ENCODE peak calls at places on chromosomes 6 and 20, in five cellular contexts. One of them, this sample, is unnamed.

GRCh38 chr20:45822863-45823262 is 4.2 kb downstream of the TNNC2 start:
- DNase-seq in neuronal stem cell: no peak
- DNase-seq in mesenchymal stem cell: peak
- DNase-seq in HCT116: no peak
- DNase-seq in OCI-LY7: no peak
- DNase-seq in this sample: no peak

GRCh38 chr6:166720859-166721258 is 93.8 kb upstream of the RPS6KA2 start:
- DNase-seq in neuronal stem cell: no peak
- DNase-seq in mesenchymal stem cell: no peak
- DNase-seq in HCT116: no peak
- DNase-seq in OCI-LY7: no peak
- DNase-seq in this sample: no peak

GRCh38 chr6:137051790-137052472 is 7.2 kb upstream of the IL20RA start:
- DNase-seq in neuronal stem cell: no peak
- DNase-seq in mesenchymal stem cell: peak
- DNase-seq in HCT116: peak
- DNase-seq in OCI-LY7: no peak
- DNase-seq in this sample: no peak

GRCh38 chr6:40806479-40806878 is 219.3 kb upstream of the LRFN2 start:
- DNase-seq in neuronal stem cell: no peak
- DNase-seq in mesenchymal stem cell: peak
- DNase-seq in HCT116: no peak
- DNase-seq in OCI-LY7: no peak
- DNase-seq in this sample: no peak

GRCh38 chr20:57397693-57398108 is 6.5 kb downstream of the RBM38 start:
- DNase-seq in neuronal stem cell: no peak
- DNase-seq in mesenchymal stem cell: no peak
- DNase-seq in HCT116: no peak
- DNase-seq in OCI-LY7: peak
- DNase-seq in this sample: no peak

GRCh38 chr6:119140471-119141165 is 62.2 kb upstream of the FAM184A start:
- DNase-seq in neuronal stem cell: no peak
- DNase-seq in mesenchymal stem cell: no peak
- DNase-seq in HCT116: no peak
- DNase-seq in OCI-LY7: no peak
- DNase-seq in this sample: no peak

GRCh38 chr6:157631388-157631787 is 191.7 kb upstream of the SNX9 start:
- DNase-seq in neuronal stem cell: no peak
- DNase-seq in mesenchymal stem cell: no peak
- DNase-seq in HCT116: no peak
- DNase-seq in OCI-LY7: no peak
- DNase-seq in this sample: peak

GRCh38 chr20:37389241-37389747 is 43.4 kb downstream of the SRC start:
- DNase-seq in neuronal stem cell: no peak
- DNase-seq in mesenchymal stem cell: no peak
- DNase-seq in HCT116: no peak
- DNase-seq in OCI-LY7: no peak
- DNase-seq in this sample: no peak

GRCh38 chr6:83436674-83437073 is 5.8 kb upstream of the ME1 start:
- DNase-seq in neuronal stem cell: no peak
- DNase-seq in mesenchymal stem cell: no peak
- DNase-seq in HCT116: no peak
- DNase-seq in OCI-LY7: no peak
- DNase-seq in this sample: no peak

GRCh38 chr6:148440877-148441453 is 98.3 kb downstream of the SASH1 start:
- DNase-seq in neuronal stem cell: no peak
- DNase-seq in mesenchymal stem cell: peak
- DNase-seq in HCT116: peak
- DNase-seq in OCI-LY7: no peak
- DNase-seq in this sample: peak

GRCh38 chr6:115945306-115945705 is 115.4 kb downstream of the FRK start:
- DNase-seq in neuronal stem cell: no peak
- DNase-seq in mesenchymal stem cell: peak
- DNase-seq in HCT116: no peak
- DNase-seq in OCI-LY7: no peak
- DNase-seq in this sample: peak

GRCh38 chr20:25487975-25488374 is 80.5 kb downstream of the GINS1 start:
- DNase-seq in neuronal stem cell: no peak
- DNase-seq in mesenchymal stem cell: no peak
- DNase-seq in HCT116: no peak
- DNase-seq in OCI-LY7: no peak
- DNase-seq in this sample: no peak

GRCh38 chr6:146997062-146997461 is 207.2 kb upstream of the STXBP5 start:
- DNase-seq in neuronal stem cell: no peak
- DNase-seq in mesenchymal stem cell: peak
- DNase-seq in HCT116: no peak
- DNase-seq in OCI-LY7: no peak
- DNase-seq in this sample: peak

GRCh38 chr6:154277578-154278128 is 79.0 kb downstream of the IPCEF1 start:
- DNase-seq in neuronal stem cell: no peak
- DNase-seq in mesenchymal stem cell: no peak
- DNase-seq in HCT116: no peak
- DNase-seq in OCI-LY7: no peak
- DNase-seq in this sample: no peak

GRCh38 chr6:54194067-54194466 is 82.8 kb downstream of the MLIP start:
- DNase-seq in neuronal stem cell: no peak
- DNase-seq in mesenchymal stem cell: peak
- DNase-seq in HCT116: peak
- DNase-seq in OCI-LY7: no peak
- DNase-seq in this sample: peak

GRCh38 chr6:63997727-63998126 is 362.1 kb downstream of the PHF3 start:
- DNase-seq in neuronal stem cell: no peak
- DNase-seq in mesenchymal stem cell: no peak
- DNase-seq in HCT116: no peak
- DNase-seq in OCI-LY7: no peak
- DNase-seq in this sample: no peak

DNA sequence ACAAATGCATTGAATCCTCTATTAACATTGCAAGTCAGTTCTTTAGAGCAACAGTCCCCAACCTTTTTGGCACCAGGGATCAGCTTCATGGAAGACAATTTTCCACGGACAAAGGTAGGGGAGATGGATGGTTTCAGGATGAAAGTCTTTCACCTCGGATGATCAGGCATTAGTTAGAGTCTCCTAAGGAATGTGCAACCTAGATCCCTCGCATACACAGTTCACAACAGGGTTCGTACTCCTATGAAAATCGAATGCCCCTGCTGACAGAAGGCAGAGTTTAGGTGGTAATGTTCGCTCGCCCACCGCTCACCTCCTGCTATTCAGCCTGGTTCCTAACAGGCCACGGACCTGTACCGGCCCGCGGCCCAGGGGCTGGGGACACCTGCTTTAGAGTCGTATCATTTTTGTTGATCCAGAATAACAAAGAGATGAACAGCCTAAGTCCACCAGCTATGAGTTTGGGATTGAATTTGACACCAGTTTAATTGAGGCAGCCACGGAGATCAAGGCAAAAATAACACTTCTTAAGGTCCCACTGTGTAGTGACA is 108.3 kb downstream of the TSHZ2 start:
- DNase-seq in neuronal stem cell: no peak
- DNase-seq in mesenchymal stem cell: no peak
- DNase-seq in HCT116: no peak
- DNase-seq in OCI-LY7: no peak
- DNase-seq in this sample: no peak
- H2AFZ ChIP-seq in neuronal stem cell: no peak
- H2AFZ ChIP-seq in mesenchymal stem cell: no peak
- H2AFZ ChIP-seq in HCT116: no peak
- H2AFZ ChIP-seq in OCI-LY7: peak
- H2AFZ ChIP-seq in this sample: no peak

DNA sequence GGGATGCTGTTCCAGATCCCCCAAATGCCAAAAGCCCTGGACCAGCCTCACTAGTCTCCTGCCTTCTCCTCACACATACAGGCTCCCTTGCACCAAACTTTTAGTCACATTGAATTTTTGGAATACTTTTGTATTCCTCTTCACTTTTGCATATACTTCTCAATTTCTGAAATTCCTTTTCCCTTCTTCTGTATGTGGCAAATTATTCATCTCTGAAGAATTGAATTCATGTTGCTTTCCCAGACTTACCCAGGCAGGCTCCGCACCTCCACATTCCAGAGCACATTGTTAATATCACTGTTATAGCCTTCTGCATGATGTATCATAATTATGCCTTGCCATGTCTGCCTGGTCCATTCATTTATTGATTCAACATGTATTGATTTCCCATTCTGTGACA is 255.3 kb upstream of the POU3F2 start:
- DNase-seq in neuronal stem cell: no peak
- DNase-seq in mesenchymal stem cell: no peak
- DNase-seq in HCT116: no peak
- DNase-seq in OCI-LY7: no peak
- DNase-seq in this sample: peak
- H2AFZ ChIP-seq in neuronal stem cell: no peak
- H2AFZ ChIP-seq in mesenchymal stem cell: no peak
- H2AFZ ChIP-seq in HCT116: no peak
- H2AFZ ChIP-seq in OCI-LY7: no peak
- H2AFZ ChIP-seq in this sample: no peak

GRCh38 chr6:87923389-87924050 is 124.1 kb upstream of the SPACA1 start:
- DNase-seq in neuronal stem cell: no peak
- DNase-seq in mesenchymal stem cell: no peak
- DNase-seq in HCT116: no peak
- DNase-seq in OCI-LY7: peak
- DNase-seq in this sample: no peak

GRCh38 chr6:87929843-87930288 is 117.8 kb upstream of the SPACA1 start:
- DNase-seq in neuronal stem cell: peak
- DNase-seq in mesenchymal stem cell: peak
- DNase-seq in HCT116: peak
- DNase-seq in OCI-LY7: peak
- DNase-seq in this sample: peak

GRCh38 chr6:87925373-87926060 is 122.1 kb upstream of the SPACA1 start:
- DNase-seq in neuronal stem cell: no peak
- DNase-seq in mesenchymal stem cell: no peak
- DNase-seq in HCT116: no peak
- DNase-seq in OCI-LY7: peak
- DNase-seq in this sample: no peak

GRCh38 chr6:87926072-87926471 is 121.6 kb upstream of the SPACA1 start:
- DNase-seq in neuronal stem cell: no peak
- DNase-seq in mesenchymal stem cell: no peak
- DNase-seq in HCT116: no peak
- DNase-seq in OCI-LY7: no peak
- DNase-seq in this sample: no peak

DNA sequence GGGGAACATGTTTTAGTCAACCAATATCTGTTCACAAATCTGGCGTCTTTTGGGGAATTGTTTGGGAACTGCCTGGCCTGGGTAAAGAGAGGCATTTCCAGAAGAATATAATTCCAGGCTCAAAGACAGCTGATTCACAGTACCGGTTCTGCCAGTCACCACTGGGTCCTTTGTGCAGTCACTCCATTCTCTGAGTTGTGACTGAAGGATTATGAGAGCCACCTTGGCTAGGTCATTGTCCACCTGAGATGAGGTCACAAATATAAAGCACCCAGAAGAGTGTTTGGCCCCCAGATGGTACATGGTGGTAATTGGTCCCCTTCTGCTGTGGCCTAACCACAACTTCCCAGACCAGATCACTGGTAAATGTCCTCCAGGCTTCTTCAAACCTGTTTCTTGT is 121.0 kb upstream of the SPACA1 start:
- DNase-seq in neuronal stem cell: no peak
- DNase-seq in mesenchymal stem cell: no peak
- DNase-seq in HCT116: no peak
- DNase-seq in OCI-LY7: no peak
- DNase-seq in this sample: no peak
- H2AFZ ChIP-seq in neuronal stem cell: no peak
- H2AFZ ChIP-seq in mesenchymal stem cell: no peak
- H2AFZ ChIP-seq in HCT116: no peak
- H2AFZ ChIP-seq in OCI-LY7: peak
- H2AFZ ChIP-seq in this sample: no peak

GRCh38 chr20:58549681-58550542 is 34.7 kb upstream of the APCDD1L start:
- DNase-seq in neuronal stem cell: no peak
- DNase-seq in mesenchymal stem cell: no peak
- DNase-seq in HCT116: no peak
- DNase-seq in OCI-LY7: no peak
- DNase-seq in this sample: no peak
- H2AFZ ChIP-seq in neuronal stem cell: no peak
- H2AFZ ChIP-seq in mesenchymal stem cell: no peak
- H2AFZ ChIP-seq in HCT116: no peak
- H2AFZ ChIP-seq in OCI-LY7: no peak
- H2AFZ ChIP-seq in this sample: no peak

GRCh38 chr6:169073311-169073710 is 180.3 kb downstream of the THBS2 start:
- DNase-seq in neuronal stem cell: no peak
- DNase-seq in mesenchymal stem cell: peak
- DNase-seq in HCT116: no peak
- DNase-seq in OCI-LY7: no peak
- DNase-seq in this sample: peak
- H2AFZ ChIP-seq in neuronal stem cell: no peak
- H2AFZ ChIP-seq in mesenchymal stem cell: no peak
- H2AFZ ChIP-seq in HCT116: no peak
- H2AFZ ChIP-seq in OCI-LY7: no peak
- H2AFZ ChIP-seq in this sample: no peak

GRCh38 chr6:11494786-11495564 is 42.6 kb upstream of the TMEM170B start:
- DNase-seq in neuronal stem cell: no peak
- DNase-seq in mesenchymal stem cell: peak
- DNase-seq in HCT116: no peak
- DNase-seq in OCI-LY7: no peak
- DNase-seq in this sample: no peak
- H2AFZ ChIP-seq in neuronal stem cell: peak
- H2AFZ ChIP-seq in mesenchymal stem cell: no peak
- H2AFZ ChIP-seq in HCT116: no peak
- H2AFZ ChIP-seq in OCI-LY7: peak
- H2AFZ ChIP-seq in this sample: peak

GRCh38 chr20:41260734-41261220 is 56.8 kb downstream of the ZHX3 start:
- DNase-seq in neuronal stem cell: no peak
- DNase-seq in mesenchymal stem cell: no peak
- DNase-seq in HCT116: no peak
- DNase-seq in OCI-LY7: no peak
- DNase-seq in this sample: no peak
- H2AFZ ChIP-seq in neuronal stem cell: no peak
- H2AFZ ChIP-seq in mesenchymal stem cell: no peak
- H2AFZ ChIP-seq in HCT116: no peak
- H2AFZ ChIP-seq in OCI-LY7: no peak
- H2AFZ ChIP-seq in this sample: no peak

GRCh38 chr20:62653373-62653772 is 11.1 kb downstream of the SLCO4A1 start:
- DNase-seq in neuronal stem cell: no peak
- DNase-seq in mesenchymal stem cell: no peak
- DNase-seq in HCT116: no peak
- DNase-seq in OCI-LY7: no peak
- DNase-seq in this sample: no peak

GRCh38 chr20:62651285-62652021 is 9.2 kb downstream of the SLCO4A1 start:
- DNase-seq in neuronal stem cell: no peak
- DNase-seq in mesenchymal stem cell: peak
- DNase-seq in HCT116: no peak
- DNase-seq in OCI-LY7: peak
- DNase-seq in this sample: no peak

GRCh38 chr20:62652051-62652893 is 10.0 kb downstream of the SLCO4A1 start:
- DNase-seq in neuronal stem cell: no peak
- DNase-seq in mesenchymal stem cell: peak
- DNase-seq in HCT116: peak
- DNase-seq in OCI-LY7: peak
- DNase-seq in this sample: peak

GRCh38 chr20:62653951-62654685 is 11.8 kb downstream of the SLCO4A1 start:
- DNase-seq in neuronal stem cell: no peak
- DNase-seq in mesenchymal stem cell: no peak
- DNase-seq in HCT116: no peak
- DNase-seq in OCI-LY7: peak
- DNase-seq in this sample: no peak

GRCh38 chr20:62652894-62653305 is 10.6 kb downstream of the SLCO4A1 start:
- DNase-seq in neuronal stem cell: no peak
- DNase-seq in mesenchymal stem cell: no peak
- DNase-seq in HCT116: no peak
- DNase-seq in OCI-LY7: no peak
- DNase-seq in this sample: no peak
- H2AFZ ChIP-seq in neuronal stem cell: no peak
- H2AFZ ChIP-seq in mesenchymal stem cell: peak
- H2AFZ ChIP-seq in HCT116: no peak
- H2AFZ ChIP-seq in OCI-LY7: no peak
- H2AFZ ChIP-seq in this sample: no peak

GRCh38 chr6:170284866-170285469 is 5.9 kb downstream of the DLL1 start:
- DNase-seq in neuronal stem cell: no peak
- DNase-seq in mesenchymal stem cell: no peak
- DNase-seq in HCT116: no peak
- DNase-seq in OCI-LY7: no peak
- DNase-seq in this sample: no peak
- H2AFZ ChIP-seq in neuronal stem cell: no peak
- H2AFZ ChIP-seq in mesenchymal stem cell: no peak
- H2AFZ ChIP-seq in HCT116: no peak
- H2AFZ ChIP-seq in OCI-LY7: no peak
- H2AFZ ChIP-seq in this sample: no peak